ENCODE peak calls at places on chromosomes 5 and 9, in nine cellular contexts. One of them, this sample, is unnamed.

GRCh38 chr5:31232273-31232888 is 38.9 kb downstream of the CDH6 start:
- DNase-seq in hepatocyte: peak; percentile 78
- DNase-seq in HepG2: peak; percentile 48
- DNase-seq in GM23248: peak; percentile 83
- DNase-seq in PC-9: peak; percentile 29
- DNase-seq in endothelial cell of umbilical vein: peak; percentile 17
- DNase-seq in GM23338: peak; percentile 89
- DNase-seq in H1: no peak
- DNase-seq in neural progenitor cell: peak; percentile 79
- DNase-seq in this sample: peak; percentile 66

GRCh38 chr5:31269259-31269658 is 75.8 kb downstream of the CDH6 start:
- DNase-seq in hepatocyte: no peak
- DNase-seq in HepG2: no peak
- DNase-seq in GM23248: no peak
- DNase-seq in PC-9: no peak
- DNase-seq in endothelial cell of umbilical vein: no peak
- DNase-seq in GM23338: no peak
- DNase-seq in H1: no peak
- DNase-seq in neural progenitor cell: no peak
- DNase-seq in this sample: no peak

GRCh38 chr5:181043285-181044092 is 3.4 kb downstream of the BTNL9 start:
- DNase-seq in hepatocyte: no peak
- DNase-seq in HepG2: no peak
- DNase-seq in GM23248: no peak
- DNase-seq in PC-9: no peak
- DNase-seq in endothelial cell of umbilical vein: no peak
- DNase-seq in GM23338: no peak
- DNase-seq in H1: no peak
- DNase-seq in neural progenitor cell: no peak
- DNase-seq in this sample: no peak

GRCh38 chr5:96633820-96634219 is 28.4 kb upstream of the CAST start:
- DNase-seq in hepatocyte: no peak
- DNase-seq in HepG2: no peak
- DNase-seq in GM23248: no peak
- DNase-seq in PC-9: no peak
- DNase-seq in endothelial cell of umbilical vein: no peak
- DNase-seq in GM23338: no peak
- DNase-seq in H1: no peak
- DNase-seq in neural progenitor cell: no peak
- DNase-seq in this sample: peak; percentile 54

GRCh38 chr5:78008356-78008967 is 232.3 kb upstream of the TBCA start:
- DNase-seq in hepatocyte: peak; percentile 54
- DNase-seq in HepG2: peak; percentile 31
- DNase-seq in GM23248: peak; percentile 65
- DNase-seq in PC-9: no peak
- DNase-seq in endothelial cell of umbilical vein: peak; percentile 53
- DNase-seq in GM23338: peak; percentile 69
- DNase-seq in H1: no peak
- DNase-seq in neural progenitor cell: peak; percentile 68
- DNase-seq in this sample: peak; percentile 32

GRCh38 chr9:34249274-34249673 is 70.4 kb downstream of the UBAP1 start:
- DNase-seq in hepatocyte: no peak
- DNase-seq in HepG2: no peak
- DNase-seq in GM23248: no peak
- DNase-seq in PC-9: no peak
- DNase-seq in endothelial cell of umbilical vein: no peak
- DNase-seq in GM23338: no peak
- DNase-seq in H1: no peak
- DNase-seq in neural progenitor cell: no peak
- DNase-seq in this sample: no peak

GRCh38 chr5:74581988-74582365 is 58.6 kb downstream of the ENC1 start:
- DNase-seq in hepatocyte: no peak
- DNase-seq in HepG2: no peak
- DNase-seq in GM23248: no peak
- DNase-seq in PC-9: no peak
- DNase-seq in endothelial cell of umbilical vein: peak; percentile 62
- DNase-seq in GM23338: no peak
- DNase-seq in H1: no peak
- DNase-seq in neural progenitor cell: no peak
- DNase-seq in this sample: peak; percentile 49

GRCh38 chr5:68544656-68545565 is 329.4 kb downstream of the PIK3R1 start:
- DNase-seq in hepatocyte: peak; percentile 49
- DNase-seq in HepG2: no peak
- DNase-seq in GM23248: peak; percentile 65
- DNase-seq in PC-9: no peak
- DNase-seq in endothelial cell of umbilical vein: no peak
- DNase-seq in GM23338: no peak
- DNase-seq in H1: no peak
- DNase-seq in neural progenitor cell: no peak
- DNase-seq in this sample: no peak

GRCh38 chr5:57338849-57339340 is 143.7 kb downstream of the ACTBL2 start:
- DNase-seq in hepatocyte: no peak
- DNase-seq in HepG2: no peak
- DNase-seq in GM23248: no peak
- DNase-seq in PC-9: no peak
- DNase-seq in endothelial cell of umbilical vein: no peak
- DNase-seq in GM23338: no peak
- DNase-seq in H1: no peak
- DNase-seq in neural progenitor cell: no peak
- DNase-seq in this sample: no peak

GRCh38 chr5:67010684-67011409 is 185.8 kb downstream of the CD180 start:
- DNase-seq in hepatocyte: no peak
- DNase-seq in HepG2: no peak
- DNase-seq in GM23248: peak; percentile 89
- DNase-seq in PC-9: peak; percentile 50
- DNase-seq in endothelial cell of umbilical vein: peak; percentile 96
- DNase-seq in GM23338: peak; percentile 9
- DNase-seq in H1: no peak
- DNase-seq in neural progenitor cell: no peak
- DNase-seq in this sample: peak; percentile 75

GRCh38 chr9:136616307-136616635 is 46.4 kb upstream of the EGFL7 start:
- DNase-seq in hepatocyte: no peak
- DNase-seq in HepG2: no peak
- DNase-seq in GM23248: no peak
- DNase-seq in PC-9: no peak
- DNase-seq in endothelial cell of umbilical vein: no peak
- DNase-seq in GM23338: no peak
- DNase-seq in H1: no peak
- DNase-seq in neural progenitor cell: no peak
- DNase-seq in this sample: no peak

GRCh38 chr5:67244345-67244793 is 47.8 kb upstream of the CD180 start:
- DNase-seq in hepatocyte: peak; percentile 42
- DNase-seq in HepG2: peak; percentile 28
- DNase-seq in GM23248: no peak
- DNase-seq in PC-9: no peak
- DNase-seq in endothelial cell of umbilical vein: peak; percentile 91
- DNase-seq in GM23338: no peak
- DNase-seq in H1: no peak
- DNase-seq in neural progenitor cell: no peak
- DNase-seq in this sample: peak; percentile 29

GRCh38 chr9:122219856-122220672 is 8.7 kb downstream of the LHX6 start:
- DNase-seq in hepatocyte: no peak
- DNase-seq in HepG2: no peak
- DNase-seq in GM23248: peak; percentile 52
- DNase-seq in PC-9: no peak
- DNase-seq in endothelial cell of umbilical vein: no peak
- DNase-seq in GM23338: no peak
- DNase-seq in H1: peak; percentile 69
- DNase-seq in neural progenitor cell: peak; percentile 63
- DNase-seq in this sample: peak; percentile 29
- TF ChIP-seq EZH2 in hepatocyte: peak; percentile 92
- TF ChIP-seq EZH2 in HepG2: peak; percentile 49
- TF ChIP-seq EZH2 in GM23248: peak; percentile 63
- TF ChIP-seq EZH2 in PC-9: no peak
- TF ChIP-seq EZH2 in endothelial cell of umbilical vein: no peak
- TF ChIP-seq EZH2 in GM23338: peak; percentile 92
- TF ChIP-seq EZH2 in H1: peak; percentile 96
- TF ChIP-seq EZH2 in neural progenitor cell: peak; percentile 17
- TF ChIP-seq EZH2 in this sample: peak; percentile 98

DNA sequence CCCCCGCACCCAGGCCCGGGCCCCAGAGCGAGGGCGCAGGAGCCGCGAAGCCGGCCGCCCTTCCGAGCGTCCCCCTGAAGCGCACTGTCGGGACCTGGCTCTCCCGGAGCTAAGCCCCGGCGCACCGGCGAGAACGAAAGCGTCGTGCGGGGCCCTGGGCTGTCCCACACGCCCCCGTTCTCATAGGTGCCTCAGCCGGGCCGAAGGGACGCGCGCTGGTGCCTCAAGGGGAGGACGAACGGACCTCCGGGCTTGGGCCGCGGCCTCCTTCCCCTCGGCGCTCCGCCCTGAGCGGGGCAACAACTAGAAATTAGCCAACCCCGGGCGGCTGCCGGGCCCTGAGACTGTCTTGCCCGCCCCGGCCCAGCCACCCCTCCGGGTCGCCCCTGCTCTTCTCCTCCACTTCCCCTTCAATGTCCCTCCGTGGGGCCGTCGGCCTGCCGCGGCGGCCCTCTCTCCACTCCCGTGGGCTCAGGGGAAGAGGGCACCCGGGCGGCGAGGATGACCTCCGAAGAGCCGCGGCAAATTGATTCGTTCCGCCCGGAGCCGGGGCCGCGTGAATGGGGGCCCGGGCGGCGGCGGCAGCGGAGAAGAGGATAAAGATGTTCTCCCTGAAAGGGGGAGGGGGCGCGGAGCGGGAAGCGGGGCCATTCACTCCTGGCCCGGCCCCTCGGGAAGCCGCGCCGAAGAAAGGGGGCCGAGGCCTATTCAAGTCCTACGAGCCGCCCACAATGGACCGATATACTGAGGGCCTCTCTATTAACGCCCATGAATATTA is 3.5 kb upstream of the PRDM12 start:
- DNase-seq in hepatocyte: no peak
- DNase-seq in HepG2: no peak
- DNase-seq in GM23248: peak; percentile 30
- DNase-seq in PC-9: no peak
- DNase-seq in endothelial cell of umbilical vein: no peak
- DNase-seq in GM23338: peak; percentile 87
- DNase-seq in H1: peak; percentile 75
- DNase-seq in neural progenitor cell: peak; percentile 82
- DNase-seq in this sample: no peak
- TF ChIP-seq EZH2 in hepatocyte: peak; percentile 94
- TF ChIP-seq EZH2 in HepG2: no peak
- TF ChIP-seq EZH2 in GM23248: peak; percentile 93
- TF ChIP-seq EZH2 in PC-9: no peak
- TF ChIP-seq EZH2 in endothelial cell of umbilical vein: peak; percentile 98
- TF ChIP-seq EZH2 in GM23338: peak; percentile 97
- TF ChIP-seq EZH2 in H1: peak; percentile 59
- TF ChIP-seq EZH2 in neural progenitor cell: peak; percentile 85
- TF ChIP-seq EZH2 in this sample: peak; percentile 98

DNA sequence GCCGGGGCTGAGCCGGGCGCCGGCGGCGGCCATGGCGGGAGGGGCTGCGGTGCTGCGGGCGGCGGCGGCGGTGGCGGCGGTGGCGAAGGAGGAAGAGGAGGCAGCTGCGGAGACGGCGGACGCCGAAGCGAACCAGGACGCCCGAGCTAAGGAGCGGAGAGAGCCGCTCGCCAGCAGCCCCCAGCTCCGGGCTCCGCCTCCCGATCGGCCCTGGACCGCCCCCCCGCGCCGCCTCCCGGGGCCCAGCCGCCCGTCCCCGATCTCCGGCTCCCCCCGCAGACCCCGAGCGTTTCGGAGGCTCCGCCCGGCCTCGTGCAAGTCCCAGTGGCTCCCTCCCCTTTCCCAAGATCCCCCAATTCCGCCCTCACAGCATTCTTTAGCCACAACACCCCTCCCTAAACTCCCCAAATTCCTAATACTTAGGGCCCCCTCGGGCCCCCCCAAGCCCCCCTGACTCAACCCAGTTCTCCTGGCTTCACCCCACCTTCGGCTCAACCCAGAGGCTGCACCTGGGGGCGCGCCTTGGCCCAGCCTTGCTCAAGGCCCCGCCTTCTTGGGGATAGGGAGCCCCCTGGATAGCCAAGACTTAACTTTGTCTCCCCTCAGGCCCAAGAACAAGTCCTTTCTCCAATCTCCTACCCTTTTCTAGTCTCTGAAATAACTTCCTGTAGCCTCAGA is at the start of gene ASTN2:
- DNase-seq in hepatocyte: no peak
- DNase-seq in HepG2: no peak
- DNase-seq in GM23248: no peak
- DNase-seq in PC-9: no peak
- DNase-seq in endothelial cell of umbilical vein: no peak
- DNase-seq in GM23338: peak; percentile 67
- DNase-seq in H1: peak; percentile 78
- DNase-seq in neural progenitor cell: peak; percentile 68
- DNase-seq in this sample: peak; percentile 4
- TF ChIP-seq EZH2 in hepatocyte: no peak
- TF ChIP-seq EZH2 in HepG2: no peak
- TF ChIP-seq EZH2 in GM23248: no peak
- TF ChIP-seq EZH2 in PC-9: no peak
- TF ChIP-seq EZH2 in endothelial cell of umbilical vein: no peak
- TF ChIP-seq EZH2 in GM23338: no peak
- TF ChIP-seq EZH2 in H1: no peak
- TF ChIP-seq EZH2 in neural progenitor cell: peak; percentile 30
- TF ChIP-seq EZH2 in this sample: no peak

GRCh38 chr9:77014597-77015263 is 4.7 kb upstream of the FOXB2 start:
- DNase-seq in hepatocyte: no peak
- DNase-seq in HepG2: no peak
- DNase-seq in GM23248: peak; percentile 26
- DNase-seq in PC-9: no peak
- DNase-seq in endothelial cell of umbilical vein: no peak
- DNase-seq in GM23338: peak; percentile 71
- DNase-seq in H1: peak; percentile 74
- DNase-seq in neural progenitor cell: peak; percentile 57
- DNase-seq in this sample: no peak
- TF ChIP-seq EZH2 in hepatocyte: peak; percentile 8
- TF ChIP-seq EZH2 in HepG2: no peak
- TF ChIP-seq EZH2 in GM23248: no peak
- TF ChIP-seq EZH2 in PC-9: no peak
- TF ChIP-seq EZH2 in endothelial cell of umbilical vein: peak; percentile 66
- TF ChIP-seq EZH2 in GM23338: peak; percentile 69
- TF ChIP-seq EZH2 in H1: peak; percentile 58
- TF ChIP-seq EZH2 in neural progenitor cell: peak; percentile 89
- TF ChIP-seq EZH2 in this sample: peak; percentile 0

GRCh38 chr9:107172160-107172978 is 110.7 kb upstream of the RAD23B start:
- DNase-seq in hepatocyte: peak; percentile 89
- DNase-seq in HepG2: peak; percentile 67
- DNase-seq in GM23248: peak; percentile 78
- DNase-seq in PC-9: peak; percentile 71
- DNase-seq in endothelial cell of umbilical vein: peak; percentile 77
- DNase-seq in GM23338: peak; percentile 82
- DNase-seq in H1: peak; percentile 80
- DNase-seq in neural progenitor cell: peak; percentile 82
- DNase-seq in this sample: peak; percentile 58

GRCh38 chr9:107170801-107171200 is 112.3 kb upstream of the RAD23B start:
- DNase-seq in hepatocyte: no peak
- DNase-seq in HepG2: no peak
- DNase-seq in GM23248: no peak
- DNase-seq in PC-9: no peak
- DNase-seq in endothelial cell of umbilical vein: no peak
- DNase-seq in GM23338: no peak
- DNase-seq in H1: no peak
- DNase-seq in neural progenitor cell: no peak
- DNase-seq in this sample: no peak

GRCh38 chr9:107173422-107174180 is 109.5 kb upstream of the RAD23B start:
- DNase-seq in hepatocyte: no peak
- DNase-seq in HepG2: no peak
- DNase-seq in GM23248: peak; percentile 39
- DNase-seq in PC-9: no peak
- DNase-seq in endothelial cell of umbilical vein: no peak
- DNase-seq in GM23338: no peak
- DNase-seq in H1: no peak
- DNase-seq in neural progenitor cell: no peak
- DNase-seq in this sample: no peak

GRCh38 chr9:107172979-107173347 is 110.1 kb upstream of the RAD23B start:
- DNase-seq in hepatocyte: no peak
- DNase-seq in HepG2: no peak
- DNase-seq in GM23248: no peak
- DNase-seq in PC-9: no peak
- DNase-seq in endothelial cell of umbilical vein: no peak
- DNase-seq in GM23338: no peak
- DNase-seq in H1: no peak
- DNase-seq in neural progenitor cell: no peak
- DNase-seq in this sample: no peak

GRCh38 chr9:107169796-107170195 is 113.3 kb upstream of the RAD23B start:
- DNase-seq in hepatocyte: no peak
- DNase-seq in HepG2: no peak
- DNase-seq in GM23248: peak; percentile 33
- DNase-seq in PC-9: no peak
- DNase-seq in endothelial cell of umbilical vein: no peak
- DNase-seq in GM23338: no peak
- DNase-seq in H1: no peak
- DNase-seq in neural progenitor cell: no peak
- DNase-seq in this sample: no peak
- TF ChIP-seq EZH2 in hepatocyte: no peak
- TF ChIP-seq EZH2 in HepG2: no peak
- TF ChIP-seq EZH2 in GM23248: no peak
- TF ChIP-seq EZH2 in PC-9: no peak
- TF ChIP-seq EZH2 in endothelial cell of umbilical vein: no peak
- TF ChIP-seq EZH2 in GM23338: no peak
- TF ChIP-seq EZH2 in H1: no peak
- TF ChIP-seq EZH2 in neural progenitor cell: no peak
- TF ChIP-seq EZH2 in this sample: no peak

This sample was measured in fibroblast of lung.